ENCODE peak calls at places on chromosomes 6 and 20, in four cellular contexts. U, S, O and D are unnamed samples.

GRCh38 chr6:82362868-82363267 is 749 bp upstream of the TPBG start:
- DNase-seq in U (no peak), S (peak), O (no peak), D (no peak)

GRCh38 chr20:40331249-40331648 is 357.8 kb downstream of the MAFB start:
- DNase-seq in U (no peak), S (no peak), O (no peak), D (no peak)

GRCh38 chr20:33539129-33539528 is 49.2 kb downstream of the CBFA2T2 start:
- DNase-seq in U (peak), S (no peak), O (no peak), D (no peak)

GRCh38 chr20:50270569-50270968 is 79.9 kb downstream of the CEBPB start:
- DNase-seq in U (no peak), S (no peak), O (no peak), D (no peak)

GRCh38 chr6:123747515-123747914 is 56.1 kb upstream of the NKAIN2 start:
- DNase-seq in U (no peak), S (no peak), O (no peak), D (no peak)

GRCh38 chr6:29705389-29706231 is 17.6 kb upstream of the HLA-F start:
- DNase-seq in U (peak), S (peak), O (no peak), D (no peak)

GRCh38 chr20:54062812-54063280 is 7.5 kb downstream of the BCAS1 start:
- DNase-seq in U (peak), S (peak), O (peak), D (no peak)

GRCh38 chr6:152905551-152906299 is 77.1 kb downstream of the FBXO5 start:
- DNase-seq in U (no peak), S (no peak), O (no peak), D (no peak)

GRCh38 chr6:66183982-66184555 is 477.0 kb upstream of the EYS start:
- DNase-seq in U (no peak), S (no peak), O (no peak), D (no peak)

GRCh38 chr6:139834232-139834631 is 459.8 kb upstream of the CITED2 start:
- DNase-seq in U (no peak), S (no peak), O (no peak), D (no peak)

GRCh38 chr20:49133571-49133970 is 54.6 kb downstream of the STAU1 start:
- DNase-seq in U (no peak), S (no peak), O (no peak), D (no peak)

GRCh38 chr20:49138431-49138830 is 49.7 kb downstream of the STAU1 start:
- DNase-seq in U (no peak), S (no peak), O (no peak), D (no peak)

GRCh38 chr20:49136817-49137571 is 51.1 kb downstream of the STAU1 start:
- DNase-seq in U (peak), S (no peak), O (no peak), D (no peak)

GRCh38 chr20:49132995-49133451 is 55.1 kb downstream of the STAU1 start:
- DNase-seq in U (peak), S (peak), O (peak), D (no peak)
- TF ChIP-seq TAF1 in U (no peak), S (no peak), O (no peak), D (no peak)

GRCh38 chr20:7744411-7744810 is 195.8 kb downstream of the HAO1 start:
- DNase-seq in U (no peak), S (no peak), O (no peak), D (no peak)
- TF ChIP-seq TAF1 in U (no peak), S (no peak), O (no peak), D (no peak)

DNA sequence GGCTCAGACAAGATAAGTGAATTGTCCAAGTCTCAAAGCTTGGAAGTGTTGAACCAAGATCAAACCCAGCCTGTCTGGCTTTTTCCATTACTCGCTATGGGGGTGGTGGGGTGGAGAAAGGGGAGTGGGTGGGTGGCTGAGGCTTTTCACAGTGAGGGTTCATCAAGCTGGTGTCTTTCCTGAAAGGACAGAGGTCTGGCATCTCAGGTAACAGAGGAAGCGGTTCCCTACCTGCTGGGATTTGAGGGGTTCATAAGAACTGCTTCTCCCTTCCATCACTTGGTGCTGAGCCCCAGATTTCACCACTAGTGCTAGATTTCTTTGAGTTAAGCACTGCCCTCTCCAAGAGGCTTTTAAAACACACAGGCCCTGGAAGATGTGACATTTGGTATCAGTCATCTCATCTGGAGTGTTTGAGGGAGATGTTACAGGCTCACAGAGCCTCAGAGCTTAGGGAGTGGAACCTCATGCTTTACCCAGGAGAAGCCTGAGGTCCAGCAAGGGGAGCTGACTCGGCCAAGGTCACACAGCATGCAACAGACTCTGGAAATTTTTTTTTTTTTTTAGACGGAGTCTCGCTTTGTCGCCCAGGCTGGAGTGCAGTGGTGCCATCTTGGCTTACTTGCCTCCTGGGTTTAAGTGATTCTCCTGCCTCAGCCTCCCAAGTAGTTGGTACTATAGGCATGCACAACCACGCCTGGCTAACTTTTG is 6.0 kb upstream of the VEGFA start:
- DNase-seq in U (no peak), S (no peak), O (no peak), D (no peak)
- TF ChIP-seq TAF1 in U (no peak), S (no peak), O (no peak), D (no peak)

GRCh38 chr6:44217332-44218143 is 812 bp downstream of the MYMX start:
- DNase-seq in U (no peak), S (no peak), O (no peak), D (no peak)
- TF ChIP-seq TAF1 in U (no peak), S (no peak), O (no peak), D (no peak)

GRCh38 chr6:79420054-79420453 is 117.2 kb downstream of the LCA5 start:
- DNase-seq in U (no peak), S (no peak), O (no peak), D (no peak)

GRCh38 chr6:79423216-79423615 is 114.0 kb downstream of the LCA5 start:
- DNase-seq in U (no peak), S (no peak), O (no peak), D (no peak)

GRCh38 chr6:79421001-79421411 is 116.2 kb downstream of the LCA5 start:
- DNase-seq in U (no peak), S (no peak), O (no peak), D (no peak)

GRCh38 chr6:79422666-79423065 is 114.6 kb downstream of the LCA5 start:
- DNase-seq in U (no peak), S (no peak), O (no peak), D (no peak)

GRCh38 chr6:79421707-79422484 is 115.3 kb downstream of the LCA5 start:
- DNase-seq in U (no peak), S (peak), O (peak), D (no peak)
- TF ChIP-seq TAF1 in U (no peak), S (no peak), O (no peak), D (no peak)

GRCh38 chr6:12369781-12370262 is 79.7 kb downstream of the EDN1 start:
- DNase-seq in U (no peak), S (no peak), O (peak), D (no peak)
- TF ChIP-seq TAF1 in U (no peak), S (no peak), O (no peak), D (no peak)

GRCh38 chr6:3561745-3562144 is 104.9 kb upstream of the SLC22A23 start:
- DNase-seq in U (peak), S (no peak), O (no peak), D (no peak)
- TF ChIP-seq TAF1 in U (no peak), S (no peak), O (no peak), D (no peak)

GRCh38 chr20:48463916-48464315 is 363.9 kb downstream of the PREX1 start:
- DNase-seq in U (no peak), S (no peak), O (no peak), D (no peak)
- TF ChIP-seq TAF1 in U (no peak), S (no peak), O (no peak), D (no peak)